ENCODE peak calls at places on chromosomes 4 and X, in six cellular contexts. B, N, O, R, Q and W are unnamed samples.

GRCh38 chr4:53702334-53703266 is 111.3 kb upstream of the LNX1 start:
- DNase-seq in R (no peak), O (peak; percentile 63), B (peak; percentile 20), N (no peak), Q (peak; percentile 49), W (peak; percentile 88)

GRCh38 chrX:15971696-15972095 is 117.1 kb upstream of the AP1S2 start:
- DNase-seq in R (no peak), O (no peak), Q (no peak), N (no peak), B (no peak), W (no peak)

GRCh38 chrX:132740316-132741123 is 217.9 kb downstream of the HS6ST2 start:
- DNase-seq in O (no peak), B (no peak), Q (no peak), N (no peak), R (peak; percentile 27), W (no peak)

GRCh38 chr4:69038582-69038981 is 57.7 kb upstream of the UGT2B7 start:
- DNase-seq in R (no peak), N (peak; percentile 18), Q (no peak), B (no peak), O (no peak), W (no peak)

GRCh38 chr4:27003602-27004238 is 143.1 kb downstream of the STIM2 start:
- DNase-seq in Q (no peak), O (no peak), R (no peak), N (no peak), B (no peak), W (no peak)

GRCh38 chrX:63394872-63395271 is 43.7 kb upstream of the SPIN4 start:
- DNase-seq in N (no peak), O (no peak), B (no peak), Q (no peak), R (no peak), W (no peak)

GRCh38 chr4:1533501-1534064 is 127.3 kb upstream of the NKX1-1 start:
- DNase-seq in O (no peak), N (no peak), B (no peak), R (no peak), Q (no peak), W (no peak)

GRCh38 chr4:1200425-1201035 is 28.1 kb upstream of the SPON2 start:
- DNase-seq in O (no peak), Q (no peak), R (peak; percentile 43), B (peak; percentile 8), N (no peak), W (no peak)

GRCh38 chrX:41317487-41318208 is 16.3 kb upstream of the DDX3X start:
- DNase-seq in Q (no peak), N (no peak), B (no peak), O (no peak), R (no peak), W (no peak)

GRCh38 chr4:145069361-145069760 is 28.6 kb downstream of the ANAPC10 start:
- DNase-seq in R (no peak), O (no peak), Q (no peak), B (no peak), N (peak; percentile 32), W (no peak)

GRCh38 chr4:188008377-188008776 is 12.8 kb downstream of the ZFP42 start:
- DNase-seq in B (no peak), N (no peak), Q (no peak), R (no peak), O (no peak), W (no peak)

DNA sequence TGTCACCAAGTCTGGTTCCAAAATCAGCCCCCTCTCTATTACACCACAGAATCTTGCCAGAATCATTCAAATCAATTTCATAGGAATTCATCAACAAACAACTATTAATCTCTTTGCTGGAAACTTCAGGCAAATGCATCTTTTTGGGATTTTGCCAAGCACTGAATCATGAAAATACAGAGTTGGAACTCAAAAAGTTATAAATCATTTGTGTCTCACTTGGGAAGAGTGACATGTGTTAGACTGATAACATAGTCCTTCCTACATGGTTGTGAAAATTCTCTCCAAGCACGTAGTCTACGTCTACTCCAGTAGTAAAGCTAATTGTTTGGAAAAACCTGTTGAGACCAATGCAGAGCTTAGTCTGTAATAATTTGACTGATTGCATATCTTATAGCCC is 19.0 kb downstream of the CXCL8 start:
- DNase-seq in N (no peak), O (no peak), B (no peak), Q (no peak), R (no peak), W (no peak)
- TF ChIP-seq SP1 in N (no peak), O (no peak), B (no peak), Q (no peak), R (no peak), W (no peak)

DNA sequence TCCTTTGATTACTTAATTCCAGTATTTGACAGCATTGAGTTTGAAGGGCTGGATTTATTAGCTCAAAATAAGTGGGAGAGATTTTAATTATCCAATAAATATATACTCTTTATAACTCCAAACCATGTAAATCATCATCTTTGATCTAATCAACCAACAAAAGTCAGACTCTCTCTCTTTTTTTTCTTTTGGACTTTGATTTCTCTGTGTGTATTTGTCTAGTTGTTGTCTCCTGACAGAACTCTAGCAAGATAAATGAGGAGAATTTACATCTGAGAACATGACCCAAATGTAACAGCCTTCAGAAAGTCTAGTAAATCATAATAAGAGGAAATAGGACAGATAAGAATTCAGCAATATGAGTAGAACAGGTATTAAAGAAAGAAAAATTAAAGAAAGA is 567.1 kb downstream of the PPARGC1A start:
- DNase-seq in O (no peak), Q (no peak), R (no peak), B (no peak), N (no peak), W (no peak)
- TF ChIP-seq CTCF in O (no peak), Q (no peak), R (no peak), B (no peak), N (no peak), W (no peak)

GRCh38 chrX:677376-677775 is 46.8 kb downstream of the SHOX start:
- DNase-seq in Q (no peak), N (no peak), R (no peak), O (no peak), B (no peak), W (no peak)
- TF ChIP-seq SP1 in Q (no peak), N (no peak), R (no peak), O (no peak), B (no peak), W (no peak)

DNA sequence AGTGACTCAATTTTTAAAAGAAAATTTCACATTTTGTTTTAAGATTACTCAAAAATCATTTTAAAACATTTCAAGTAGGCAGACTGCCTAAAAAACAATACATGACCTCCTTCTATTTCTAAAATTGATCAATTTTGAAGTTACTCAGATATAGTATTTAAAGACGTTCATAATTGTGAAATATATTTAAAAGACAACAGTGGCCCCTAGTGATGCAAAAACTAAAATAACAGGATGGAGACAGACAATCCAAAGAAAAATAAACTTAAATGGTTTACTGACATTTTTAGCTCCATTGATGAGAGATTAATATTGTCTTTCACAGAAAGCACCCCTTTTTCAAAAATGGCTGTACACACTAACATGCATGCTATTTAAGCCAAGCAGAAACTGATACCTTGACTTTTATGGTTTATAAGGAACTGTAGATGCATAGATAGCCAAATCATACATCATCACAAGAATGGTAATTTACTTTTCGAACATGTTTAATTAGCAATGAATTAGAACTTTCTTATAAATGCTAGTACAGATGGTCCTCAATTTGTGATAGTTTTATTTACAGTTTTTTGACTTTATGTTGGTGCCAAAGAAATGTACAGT is 69.8 kb upstream of the FAT4 start:
- DNase-seq in R (no peak), Q (no peak), O (no peak), B (no peak), N (no peak), W (no peak)
- TF ChIP-seq CTCF in R (peak; percentile 14), Q (no peak), O (no peak), B (no peak), N (peak; percentile 12), W (no peak)

DNA sequence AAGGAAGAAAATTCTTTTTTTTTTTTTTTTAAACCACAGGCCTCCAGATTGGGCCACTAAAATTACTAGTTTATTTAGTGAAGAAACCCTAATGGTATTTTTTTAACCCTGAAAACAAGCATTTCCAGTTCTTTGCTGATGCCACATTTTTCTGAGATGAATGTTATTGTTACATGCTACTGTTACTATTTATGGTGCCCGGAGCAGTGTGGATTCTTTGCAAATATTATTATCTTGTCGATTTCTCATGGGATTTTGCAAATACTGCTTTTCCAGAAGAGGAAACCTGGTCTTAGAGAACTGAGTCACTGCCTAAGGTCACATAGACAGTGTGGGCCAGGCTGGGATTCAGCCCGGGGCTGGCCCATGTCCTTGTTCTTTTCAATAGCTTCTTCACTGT is 8.7 kb upstream of the ALAS2 start:
- DNase-seq in R (no peak), B (no peak), O (no peak), Q (no peak), N (no peak), W (no peak)
- TF ChIP-seq SP1 in R (no peak), B (no peak), O (no peak), Q (no peak), N (no peak), W (no peak)

GRCh38 chrX:152912121-152912520 is 14.3 kb downstream of the ZNF185 start:
- DNase-seq in R (peak; percentile 38), O (no peak), B (no peak), N (no peak), Q (no peak), W (no peak)
- TF ChIP-seq CTCF in R (peak; percentile 53), O (peak; percentile 13), B (no peak), N (peak; percentile 10), Q (no peak), W (peak; percentile 24)

GRCh38 chr4:164572877-164573279 is 181.1 kb upstream of the SMIM31 start:
- DNase-seq in Q (no peak), N (peak; percentile 38), R (no peak), O (no peak), B (no peak), W (no peak)
- TF ChIP-seq SP1 in Q (no peak), N (peak; percentile 48), R (no peak), O (no peak), B (no peak), W (no peak)